ENCODE peak calls at places on chromosomes 7 and 10, in seven cellular contexts. R, D, B, C, M, V and E are unnamed samples.

GRCh38 chr7:144489504-144489903 is 86.0 kb upstream of the NOBOX start:
- DNase-seq in R (no peak), D (no peak), B (no peak), C (no peak), M (no peak), V (no peak), E (no peak)

GRCh38 chr10:119651514-119652327 is 541 bp downstream of the BAG3 start:
- DNase-seq in R (no peak), D (no peak), B (no peak), C (peak; percentile 31), M (peak; percentile 22), V (no peak), E (no peak)

GRCh38 chr7:158828343-158829020 is 827 bp downstream of the ESYT2 start:
- DNase-seq in R (no peak), D (peak; percentile 12), B (no peak), C (peak; percentile 56), M (no peak), V (peak; percentile 32), E (peak; percentile 84)

GRCh38 chr7:140159487-140159886 is 17.3 kb downstream of the KDM7A start:
- DNase-seq in R (no peak), D (no peak), B (no peak), C (no peak), M (no peak), V (no peak), E (no peak)

GRCh38 chr10:103881420-103882284 is 26.3 kb upstream of the SH3PXD2A start:
- DNase-seq in R (no peak), D (no peak), B (no peak), C (no peak), M (peak; percentile 96), V (no peak), E (no peak)

GRCh38 chr7:43686991-43687390 is 42.3 kb downstream of the COA1 start:
- DNase-seq in R (no peak), D (no peak), B (no peak), C (no peak), M (no peak), V (no peak), E (no peak)

GRCh38 chr7:11533229-11533820 is 298.7 kb downstream of the THSD7A start:
- DNase-seq in R (no peak), D (no peak), B (no peak), C (no peak), M (no peak), V (no peak), E (no peak)

GRCh38 chr7:69457912-69458491 is 140.3 kb upstream of the AUTS2 start:
- DNase-seq in R (no peak), D (no peak), B (no peak), C (no peak), M (no peak), V (no peak), E (no peak)

GRCh38 chr10:82228701-82229100 is 353.7 kb downstream of the NRG3 start:
- DNase-seq in R (no peak), D (no peak), B (no peak), C (no peak), M (no peak), V (no peak), E (no peak)

GRCh38 chr7:138934401-138934800 is 46.8 kb downstream of the KIAA1549 start:
- DNase-seq in R (no peak), D (no peak), B (no peak), C (no peak), M (no peak), V (no peak), E (no peak)

GRCh38 chr7:21911341-21911875 is 34.3 kb downstream of the CDCA7L start:
- DNase-seq in R (peak; percentile 68), D (no peak), B (no peak), C (no peak), M (no peak), V (no peak), E (no peak)

GRCh38 chr10:79313911-79314439 is 33.3 kb upstream of the PPIF start:
- DNase-seq in R (no peak), D (no peak), B (no peak), C (no peak), M (no peak), V (no peak), E (no peak)

GRCh38 chr10:349081-349480 is 213.8 kb downstream of the ZMYND11 start:
- DNase-seq in R (no peak), D (no peak), B (no peak), C (peak; percentile 11), M (no peak), V (no peak), E (no peak)

GRCh38 chr7:87223666-87224065 is 4.1 kb upstream of the TMEM243 start:
- DNase-seq in R (no peak), D (no peak), B (no peak), C (no peak), M (peak; percentile 27), V (no peak), E (no peak)

GRCh38 chr7:57348646-57349269 is 101.2 kb upstream of the ZNF716 start:
- DNase-seq in R (no peak), D (no peak), B (no peak), C (no peak), M (no peak), V (no peak), E (peak; percentile 73)

GRCh38 chr7:43626695-43627094 is 43.8 kb downstream of the STK17A start:
- DNase-seq in R (no peak), D (no peak), B (no peak), C (no peak), M (no peak), V (no peak), E (no peak)

GRCh38 chr7:158023563-158024350 is 563.9 kb downstream of the PTPRN2 start:
- DNase-seq in R (no peak), D (no peak), B (no peak), C (peak; percentile 13), M (no peak), V (no peak), E (no peak)

GRCh38 chr10:7529638-7530037 is 118.8 kb upstream of the SFMBT2 start:
- DNase-seq in R (no peak), D (no peak), B (no peak), C (no peak), M (peak; percentile 13), V (no peak), E (no peak)

GRCh38 chr10:59575269-59575668 is 134.4 kb downstream of the SLC16A9 start:
- DNase-seq in R (no peak), D (no peak), B (no peak), C (no peak), M (no peak), V (no peak), E (no peak)